ENCODE peak calls at places on chromosome 18, in four cellular contexts. L is GM12878, M is A549, N is SK-N-SH. E is an unnamed sample.
A peak's percentile ranks its signal among the peaks of the same experiment; 100 is the strongest.

GRCh38 chr18:140670-141266 is 17.6 kb upstream of the USP14 start:
- DNase-seq in L (no peak), M (no peak), N (no peak), E (no peak)

GRCh38 chr18:9851511-9851910 is 34.3 kb upstream of the TXNDC2 start:
- DNase-seq in L (no peak), M (no peak), N (no peak), E (no peak)

GRCh38 chr18:69935319-69936190 is 12.1 kb downstream of the CD226 start:
- DNase-seq in L (peak; percentile 89), M (no peak), N (no peak), E (no peak)

GRCh38 chr18:58129019-58129374 is 85.0 kb downstream of the NEDD4L start:
- DNase-seq in L (no peak), M (no peak), N (no peak), E (no peak)

GRCh38 chr18:6811816-6812215 is 82.3 kb downstream of the ARHGAP28 start:
- DNase-seq in L (no peak), M (no peak), N (no peak), E (no peak)

GRCh38 chr18:79579807-79580480 is 99.7 kb upstream of the CTDP1 start:
- DNase-seq in L (no peak), M (no peak), N (no peak), E (no peak)

GRCh38 chr18:47558110-47558750 is 306.8 kb upstream of the SKOR2 start:
- DNase-seq in L (peak; percentile 26), M (no peak), N (no peak), E (no peak)

GRCh38 chr18:48024891-48025660 is 94.6 kb upstream of the SMAD2 start:
- DNase-seq in L (no peak), M (no peak), N (no peak), E (no peak)

GRCh38 chr18:3441290-3441689 is 8.7 kb upstream of the TGIF1 start:
- DNase-seq in L (no peak), M (no peak), N (peak; percentile 40), E (peak; percentile 43)

GRCh38 chr18:50287028-50287440 is 458 bp downstream of the CXXC1 start:
- DNase-seq in L (no peak), M (no peak), N (no peak), E (no peak)

GRCh38 chr18:62388855-62389760 is 64.0 kb downstream of the TNFRSF11A start:
- DNase-seq in L (no peak), M (peak; percentile 47), N (no peak), E (no peak)

GRCh38 chr18:3848316-3848715 is 398.3 kb downstream of the TGIF1 start:
- DNase-seq in L (no peak), M (no peak), N (no peak), E (no peak)

GRCh38 chr18:32930695-32931301 is 158.0 kb upstream of the KLHL14 start:
- DNase-seq in L (no peak), M (peak; percentile 6), N (peak; percentile 58), E (peak; percentile 16)

GRCh38 chr18:48975817-48976649 is 25.3 kb upstream of the SMAD7 start:
- DNase-seq in L (no peak), M (peak; percentile 71), N (peak; percentile 98), E (peak; percentile 56)

GRCh38 chr18:2002178-2002577 is 569.1 kb downstream of the METTL4 start:
- DNase-seq in L (no peak), M (no peak), N (no peak), E (no peak)

GRCh38 chr18:48932462-48932818 is 18.3 kb downstream of the SMAD7 start:
- DNase-seq in L (no peak), M (no peak), N (no peak), E (no peak)

GRCh38 chr18:21997207-21998143 is 171.9 kb upstream of the GATA6 start:
- DNase-seq in L (peak; percentile 9), M (peak; percentile 25), N (peak; percentile 53), E (peak; percentile 65)

GRCh38 chr18:907880-908512 is 3.3 kb downstream of the ADCYAP1 start:
- DNase-seq in L (no peak), M (no peak), N (peak; percentile 30), E (no peak)

GRCh38 chr18:58601468-58602266 is 27.2 kb downstream of the ALPK2 start:
- DNase-seq in L (no peak), M (no peak), N (no peak), E (no peak)

GRCh38 chr18:49817947-49818346 is 4.6 kb upstream of the ACAA2 start:
- DNase-seq in L (no peak), M (no peak), N (no peak), E (peak; percentile 25)

GRCh38 chr18:48589797-48590519 is 51.1 kb downstream of the CTIF start:
- DNase-seq in L (no peak), M (no peak), N (peak; percentile 74), E (no peak)

GRCh38 chr18:52353589-52353988 is 13.6 kb downstream of the DCC start:
- DNase-seq in L (no peak), M (no peak), N (no peak), E (no peak)

GRCh38 chr18:7415081-7415894 is 151.8 kb upstream of the PTPRM start:
- DNase-seq in L (no peak), M (no peak), N (no peak), E (no peak)

GRCh38 chr18:48565105-48565504 is 26.3 kb downstream of the CTIF start:
- DNase-seq in L (no peak), M (no peak), N (no peak), E (no peak)

GRCh38 chr18:30358545-30358944 is 684.0 kb downstream of the DSC3 start:
- DNase-seq in L (no peak), M (no peak), N (no peak), E (no peak)

GRCh38 chr18:63137999-63138448 is 181.5 kb downstream of the BCL2 start:
- DNase-seq in L (no peak), M (no peak), N (no peak), E (no peak)

GRCh38 chr18:57805117-57805516 is 2.0 kb upstream of the ATP8B1 start:
- DNase-seq in L (no peak), M (no peak), N (no peak), E (no peak)

GRCh38 chr18:77088977-77089795 is 43.4 kb downstream of the MBP start:
- DNase-seq in L (no peak), M (no peak), N (no peak), E (no peak)

GRCh38 chr18:8943900-8944870 is 158.3 kb upstream of the NDUFV2 start:
- DNase-seq in L (no peak), M (no peak), N (no peak), E (peak; percentile 55)

GRCh38 chr18:50410894-50411293 is 36.0 kb downstream of the SKA1 start:
- DNase-seq in L (no peak), M (no peak), N (no peak), E (no peak)

GRCh38 chr18:78406743-78407455 is 572.7 kb upstream of the SALL3 start:
- DNase-seq in L (no peak), M (no peak), N (no peak), E (no peak)

GRCh38 chr18:26215247-26215970 is 10.8 kb upstream of the TAF4B start:
- DNase-seq in L (peak; percentile 71), M (no peak), N (no peak), E (no peak)

GRCh38 chr18:51168031-51168742 is 29.3 kb downstream of the MEX3C start:
- DNase-seq in L (no peak), M (no peak), N (no peak), E (no peak)

GRCh38 chr18:11368020-11368419 is 218.7 kb upstream of the PIEZO2 start:
- DNase-seq in L (peak; percentile 28), M (no peak), N (no peak), E (no peak)

GRCh38 chr18:8801263-8801901 is 96.0 kb downstream of the MTCL1 start:
- DNase-seq in L (no peak), M (no peak), N (no peak), E (no peak)

GRCh38 chr18:10330428-10330827 is 124.0 kb upstream of the APCDD1 start:
- DNase-seq in L (no peak), M (no peak), N (no peak), E (no peak)

GRCh38 chr18:34809697-34810096 is 99.6 kb downstream of the DTNA start:
- DNase-seq in L (no peak), M (no peak), N (peak; percentile 6), E (no peak)

GRCh38 chr18:8361941-8362471 is 247.2 kb upstream of the RAB12 start:
- DNase-seq in L (no peak), M (no peak), N (no peak), E (no peak)

GRCh38 chr18:58212274-58212673 is 168.2 kb downstream of the NEDD4L start:
- DNase-seq in L (peak; percentile 57), M (no peak), N (no peak), E (no peak)

GRCh38 chr18:75107931-75108276 is 101.0 kb downstream of the PTGR3 start:
- DNase-seq in L (no peak), M (no peak), N (no peak), E (no peak)
- TF ChIP-seq RCOR1 in L (no peak), M (no peak), N (no peak), E (no peak)

GRCh38 chr18:36387296-36387695 is 89.8 kb downstream of the FHOD3 start:
- DNase-seq in L (no peak), M (no peak), N (no peak), E (no peak)
- TF ChIP-seq EP300 in L (no peak), M (no peak), N (no peak), E (no peak)

GRCh38 chr18:31497711-31498449 is at the start of gene DSG2:
- DNase-seq in L (no peak), M (peak; percentile 54), N (peak; percentile 72), E (peak; percentile 90)
- TF ChIP-seq RCOR1 in L (no peak), M (no peak), N (no peak), E (no peak)

GRCh38 chr18:74803769-74804168 is 206.1 kb downstream of the ZNF407 start:
- DNase-seq in L (no peak), M (no peak), N (no peak), E (no peak)

GRCh38 chr18:74803117-74803516 is 205.4 kb downstream of the ZNF407 start:
- DNase-seq in L (no peak), M (no peak), N (no peak), E (no peak)

GRCh38 chr18:74806700-74807416 is 209.2 kb downstream of the ZNF407 start:
- DNase-seq in L (peak; percentile 73), M (peak; percentile 8), N (no peak), E (no peak)

GRCh38 chr18:74806073-74806472 is 208.4 kb downstream of the ZNF407 start:
- DNase-seq in L (no peak), M (no peak), N (no peak), E (no peak)

DNA sequence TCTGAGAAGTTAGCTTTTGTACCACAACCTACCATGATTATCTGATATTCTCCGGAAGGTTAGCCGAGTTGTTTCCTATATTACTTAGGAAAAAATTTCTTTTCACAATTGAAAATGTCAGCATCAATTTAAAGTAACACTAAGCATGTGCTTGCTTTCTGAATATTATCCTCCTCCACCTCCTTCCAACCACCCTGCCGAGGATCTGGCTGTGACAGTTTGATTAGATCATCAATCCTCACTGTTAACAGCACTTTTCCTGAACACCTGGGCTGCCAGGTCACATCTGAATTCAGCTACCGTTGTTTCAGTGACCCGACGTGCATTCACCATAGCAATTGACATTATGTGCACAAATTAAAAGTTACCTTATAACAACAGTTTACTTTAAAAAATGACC is 207.0 kb downstream of the ZNF407 start:
- DNase-seq in L (no peak), M (no peak), N (peak; percentile 50), E (peak; percentile 15)
- TF ChIP-seq EP300 in L (no peak), M (no peak), N (peak; percentile 89), E (no peak)

GRCh38 chr18:44682181-44682870 is 1.6 kb downstream of the SETBP1 start:
- DNase-seq in L (no peak), M (no peak), N (no peak), E (no peak)
- TF ChIP-seq RCOR1 in L (no peak), M (no peak), N (no peak), E (no peak)

E was measured in K562.